ENCODE peak calls at places on chromosome 18, in four cellular contexts. One of them, this sample, is unnamed.

GRCh38 chr18:13390196-13390595 is 171.6 kb downstream of the LDLRAD4 start:
- DNase-seq in stimulated activated CD4-positive, alpha-beta T cell treated with anti-CD3 and anti-CD28 coated beads, Interleukin-12 subunit alpha, Interleukin-12 subunit beta, amount 100 ng/mL, for 48 hours: no peak
- DNase-seq in cardiac muscle cell: no peak
- DNase-seq in nephron progenitor cell: no peak
- DNase-seq in this sample: no peak

GRCh38 chr18:42644729-42645131 is 470.8 kb downstream of the RIT2 start:
- DNase-seq in stimulated activated CD4-positive, alpha-beta T cell treated with anti-CD3 and anti-CD28 coated beads, Interleukin-12 subunit alpha, Interleukin-12 subunit beta, amount 100 ng/mL, for 48 hours: no peak
- DNase-seq in cardiac muscle cell: no peak
- DNase-seq in nephron progenitor cell: no peak
- DNase-seq in this sample: no peak

GRCh38 chr18:48811401-48811800 is 139.4 kb downstream of the SMAD7 start:
- DNase-seq in stimulated activated CD4-positive, alpha-beta T cell treated with anti-CD3 and anti-CD28 coated beads, Interleukin-12 subunit alpha, Interleukin-12 subunit beta, amount 100 ng/mL, for 48 hours: no peak
- DNase-seq in cardiac muscle cell: no peak
- DNase-seq in nephron progenitor cell: no peak
- DNase-seq in this sample: no peak

GRCh38 chr18:9289698-9290097 is 44.9 kb upstream of the TWSG1 start:
- DNase-seq in stimulated activated CD4-positive, alpha-beta T cell treated with anti-CD3 and anti-CD28 coated beads, Interleukin-12 subunit alpha, Interleukin-12 subunit beta, amount 100 ng/mL, for 48 hours: no peak
- DNase-seq in cardiac muscle cell: no peak
- DNase-seq in nephron progenitor cell: no peak
- DNase-seq in this sample: no peak

GRCh38 chr18:57353940-57354461 is 1.6 kb downstream of the ST8SIA3 start:
- DNase-seq in stimulated activated CD4-positive, alpha-beta T cell treated with anti-CD3 and anti-CD28 coated beads, Interleukin-12 subunit alpha, Interleukin-12 subunit beta, amount 100 ng/mL, for 48 hours: no peak
- DNase-seq in cardiac muscle cell: peak
- DNase-seq in nephron progenitor cell: peak
- DNase-seq in this sample: no peak

GRCh38 chr18:25896178-25896780 is 194.1 kb downstream of the SS18 start:
- DNase-seq in stimulated activated CD4-positive, alpha-beta T cell treated with anti-CD3 and anti-CD28 coated beads, Interleukin-12 subunit alpha, Interleukin-12 subunit beta, amount 100 ng/mL, for 48 hours: peak
- DNase-seq in cardiac muscle cell: peak
- DNase-seq in nephron progenitor cell: peak
- DNase-seq in this sample: peak

GRCh38 chr18:50056185-50056584 is 138.8 kb downstream of the MYO5B start:
- DNase-seq in stimulated activated CD4-positive, alpha-beta T cell treated with anti-CD3 and anti-CD28 coated beads, Interleukin-12 subunit alpha, Interleukin-12 subunit beta, amount 100 ng/mL, for 48 hours: no peak
- DNase-seq in cardiac muscle cell: no peak
- DNase-seq in nephron progenitor cell: no peak
- DNase-seq in this sample: no peak

GRCh38 chr18:53698907-53699306 is 525.6 kb downstream of the MBD2 start:
- DNase-seq in stimulated activated CD4-positive, alpha-beta T cell treated with anti-CD3 and anti-CD28 coated beads, Interleukin-12 subunit alpha, Interleukin-12 subunit beta, amount 100 ng/mL, for 48 hours: no peak
- DNase-seq in cardiac muscle cell: peak
- DNase-seq in nephron progenitor cell: peak
- DNase-seq in this sample: peak

GRCh38 chr18:78728301-78729098 is 251.1 kb upstream of the SALL3 start:
- DNase-seq in stimulated activated CD4-positive, alpha-beta T cell treated with anti-CD3 and anti-CD28 coated beads, Interleukin-12 subunit alpha, Interleukin-12 subunit beta, amount 100 ng/mL, for 48 hours: no peak
- DNase-seq in cardiac muscle cell: no peak
- DNase-seq in nephron progenitor cell: no peak
- DNase-seq in this sample: no peak

GRCh38 chr18:7940976-7941375 is 373.9 kb downstream of the PTPRM start:
- DNase-seq in stimulated activated CD4-positive, alpha-beta T cell treated with anti-CD3 and anti-CD28 coated beads, Interleukin-12 subunit alpha, Interleukin-12 subunit beta, amount 100 ng/mL, for 48 hours: no peak
- DNase-seq in cardiac muscle cell: no peak
- DNase-seq in nephron progenitor cell: no peak
- DNase-seq in this sample: no peak

GRCh38 chr18:63261029-63261428 is 58.5 kb downstream of the BCL2 start:
- DNase-seq in stimulated activated CD4-positive, alpha-beta T cell treated with anti-CD3 and anti-CD28 coated beads, Interleukin-12 subunit alpha, Interleukin-12 subunit beta, amount 100 ng/mL, for 48 hours: no peak
- DNase-seq in cardiac muscle cell: no peak
- DNase-seq in nephron progenitor cell: no peak
- DNase-seq in this sample: no peak

GRCh38 chr18:26804474-26804873 is 61.0 kb downstream of the AQP4 start:
- DNase-seq in stimulated activated CD4-positive, alpha-beta T cell treated with anti-CD3 and anti-CD28 coated beads, Interleukin-12 subunit alpha, Interleukin-12 subunit beta, amount 100 ng/mL, for 48 hours: no peak
- DNase-seq in cardiac muscle cell: peak
- DNase-seq in nephron progenitor cell: peak
- DNase-seq in this sample: peak

GRCh38 chr18:10508546-10508945 is 17.3 kb upstream of the NAPG start:
- DNase-seq in stimulated activated CD4-positive, alpha-beta T cell treated with anti-CD3 and anti-CD28 coated beads, Interleukin-12 subunit alpha, Interleukin-12 subunit beta, amount 100 ng/mL, for 48 hours: no peak
- DNase-seq in cardiac muscle cell: no peak
- DNase-seq in nephron progenitor cell: no peak
- DNase-seq in this sample: no peak

GRCh38 chr18:26963292-26963691 is 97.8 kb upstream of the AQP4 start:
- DNase-seq in stimulated activated CD4-positive, alpha-beta T cell treated with anti-CD3 and anti-CD28 coated beads, Interleukin-12 subunit alpha, Interleukin-12 subunit beta, amount 100 ng/mL, for 48 hours: no peak
- DNase-seq in cardiac muscle cell: peak
- DNase-seq in nephron progenitor cell: no peak
- DNase-seq in this sample: no peak

GRCh38 chr18:43931439-43931838 is 654.1 kb upstream of the SYT4 start:
- DNase-seq in stimulated activated CD4-positive, alpha-beta T cell treated with anti-CD3 and anti-CD28 coated beads, Interleukin-12 subunit alpha, Interleukin-12 subunit beta, amount 100 ng/mL, for 48 hours: no peak
- DNase-seq in cardiac muscle cell: no peak
- DNase-seq in nephron progenitor cell: no peak
- DNase-seq in this sample: no peak

GRCh38 chr18:22399949-22400348 is 17.8 kb downstream of the CTAGE1 start:
- DNase-seq in stimulated activated CD4-positive, alpha-beta T cell treated with anti-CD3 and anti-CD28 coated beads, Interleukin-12 subunit alpha, Interleukin-12 subunit beta, amount 100 ng/mL, for 48 hours: no peak
- DNase-seq in cardiac muscle cell: no peak
- DNase-seq in nephron progenitor cell: no peak
- DNase-seq in this sample: no peak

GRCh38 chr18:26511339-26512071 is 36.8 kb downstream of the KCTD1 start:
- DNase-seq in stimulated activated CD4-positive, alpha-beta T cell treated with anti-CD3 and anti-CD28 coated beads, Interleukin-12 subunit alpha, Interleukin-12 subunit beta, amount 100 ng/mL, for 48 hours: no peak
- DNase-seq in cardiac muscle cell: peak
- DNase-seq in nephron progenitor cell: no peak
- DNase-seq in this sample: no peak

GRCh38 chr18:61833978-61834377 is 58.8 kb downstream of the RNF152 start:
- DNase-seq in stimulated activated CD4-positive, alpha-beta T cell treated with anti-CD3 and anti-CD28 coated beads, Interleukin-12 subunit alpha, Interleukin-12 subunit beta, amount 100 ng/mL, for 48 hours: no peak
- DNase-seq in cardiac muscle cell: no peak
- DNase-seq in nephron progenitor cell: no peak
- DNase-seq in this sample: no peak

GRCh38 chr18:3852321-3852720 is 402.3 kb downstream of the TGIF1 start:
- DNase-seq in stimulated activated CD4-positive, alpha-beta T cell treated with anti-CD3 and anti-CD28 coated beads, Interleukin-12 subunit alpha, Interleukin-12 subunit beta, amount 100 ng/mL, for 48 hours: no peak
- DNase-seq in cardiac muscle cell: no peak
- DNase-seq in nephron progenitor cell: no peak
- DNase-seq in this sample: no peak

GRCh38 chr18:3186678-3187658 is 32.8 kb downstream of the MYOM1 start:
- DNase-seq in stimulated activated CD4-positive, alpha-beta T cell treated with anti-CD3 and anti-CD28 coated beads, Interleukin-12 subunit alpha, Interleukin-12 subunit beta, amount 100 ng/mL, for 48 hours: no peak
- DNase-seq in cardiac muscle cell: peak
- DNase-seq in nephron progenitor cell: no peak
- DNase-seq in this sample: peak

GRCh38 chr18:76565238-76566173 is 70.5 kb upstream of the ZNF516 start:
- DNase-seq in stimulated activated CD4-positive, alpha-beta T cell treated with anti-CD3 and anti-CD28 coated beads, Interleukin-12 subunit alpha, Interleukin-12 subunit beta, amount 100 ng/mL, for 48 hours: no peak
- DNase-seq in cardiac muscle cell: peak
- DNase-seq in nephron progenitor cell: peak
- DNase-seq in this sample: peak

GRCh38 chr18:6109743-6110142 is 214.4 kb upstream of the TMEM200C start:
- DNase-seq in stimulated activated CD4-positive, alpha-beta T cell treated with anti-CD3 and anti-CD28 coated beads, Interleukin-12 subunit alpha, Interleukin-12 subunit beta, amount 100 ng/mL, for 48 hours: no peak
- DNase-seq in cardiac muscle cell: no peak
- DNase-seq in nephron progenitor cell: no peak
- DNase-seq in this sample: no peak

GRCh38 chr18:13120967-13121586 is 97.5 kb upstream of the LDLRAD4 start:
- DNase-seq in stimulated activated CD4-positive, alpha-beta T cell treated with anti-CD3 and anti-CD28 coated beads, Interleukin-12 subunit alpha, Interleukin-12 subunit beta, amount 100 ng/mL, for 48 hours: no peak
- DNase-seq in cardiac muscle cell: no peak
- DNase-seq in nephron progenitor cell: no peak
- DNase-seq in this sample: no peak

GRCh38 chr18:79380816-79381806 is 14.6 kb upstream of the NFATC1 start:
- DNase-seq in stimulated activated CD4-positive, alpha-beta T cell treated with anti-CD3 and anti-CD28 coated beads, Interleukin-12 subunit alpha, Interleukin-12 subunit beta, amount 100 ng/mL, for 48 hours: peak
- DNase-seq in cardiac muscle cell: peak
- DNase-seq in nephron progenitor cell: peak
- DNase-seq in this sample: peak

GRCh38 chr18:25230658-25231326 is 121.2 kb downstream of the ZNF521 start:
- DNase-seq in stimulated activated CD4-positive, alpha-beta T cell treated with anti-CD3 and anti-CD28 coated beads, Interleukin-12 subunit alpha, Interleukin-12 subunit beta, amount 100 ng/mL, for 48 hours: no peak
- DNase-seq in cardiac muscle cell: no peak
- DNase-seq in nephron progenitor cell: no peak
- DNase-seq in this sample: no peak

GRCh38 chr18:55503167-55503820 is 84.7 kb downstream of the TCF4 start:
- DNase-seq in stimulated activated CD4-positive, alpha-beta T cell treated with anti-CD3 and anti-CD28 coated beads, Interleukin-12 subunit alpha, Interleukin-12 subunit beta, amount 100 ng/mL, for 48 hours: no peak
- DNase-seq in cardiac muscle cell: no peak
- DNase-seq in nephron progenitor cell: no peak
- DNase-seq in this sample: no peak

GRCh38 chr18:25533088-25533676 is 181.2 kb upstream of the ZNF521 start:
- DNase-seq in stimulated activated CD4-positive, alpha-beta T cell treated with anti-CD3 and anti-CD28 coated beads, Interleukin-12 subunit alpha, Interleukin-12 subunit beta, amount 100 ng/mL, for 48 hours: no peak
- DNase-seq in cardiac muscle cell: no peak
- DNase-seq in nephron progenitor cell: no peak
- DNase-seq in this sample: no peak

GRCh38 chr18:10038268-10038667 is 124.5 kb downstream of the VAPA start:
- DNase-seq in stimulated activated CD4-positive, alpha-beta T cell treated with anti-CD3 and anti-CD28 coated beads, Interleukin-12 subunit alpha, Interleukin-12 subunit beta, amount 100 ng/mL, for 48 hours: no peak
- DNase-seq in cardiac muscle cell: no peak
- DNase-seq in nephron progenitor cell: no peak
- DNase-seq in this sample: no peak

GRCh38 chr18:58402247-58402646 is 226.6 kb downstream of the ALPK2 start:
- DNase-seq in stimulated activated CD4-positive, alpha-beta T cell treated with anti-CD3 and anti-CD28 coated beads, Interleukin-12 subunit alpha, Interleukin-12 subunit beta, amount 100 ng/mL, for 48 hours: no peak
- DNase-seq in cardiac muscle cell: peak
- DNase-seq in nephron progenitor cell: no peak
- DNase-seq in this sample: no peak

GRCh38 chr18:49899647-49900330 is 86.5 kb upstream of the ACAA2 start:
- DNase-seq in stimulated activated CD4-positive, alpha-beta T cell treated with anti-CD3 and anti-CD28 coated beads, Interleukin-12 subunit alpha, Interleukin-12 subunit beta, amount 100 ng/mL, for 48 hours: no peak
- DNase-seq in cardiac muscle cell: no peak
- DNase-seq in nephron progenitor cell: no peak
- DNase-seq in this sample: no peak

GRCh38 chr18:22188551-22189267 is 19.3 kb downstream of the GATA6 start:
- DNase-seq in stimulated activated CD4-positive, alpha-beta T cell treated with anti-CD3 and anti-CD28 coated beads, Interleukin-12 subunit alpha, Interleukin-12 subunit beta, amount 100 ng/mL, for 48 hours: no peak
- DNase-seq in cardiac muscle cell: no peak
- DNase-seq in nephron progenitor cell: no peak
- DNase-seq in this sample: no peak

GRCh38 chr18:3453540-3454364 is 3.8 kb downstream of the TGIF1 start:
- DNase-seq in stimulated activated CD4-positive, alpha-beta T cell treated with anti-CD3 and anti-CD28 coated beads, Interleukin-12 subunit alpha, Interleukin-12 subunit beta, amount 100 ng/mL, for 48 hours: no peak
- DNase-seq in cardiac muscle cell: peak
- DNase-seq in nephron progenitor cell: peak
- DNase-seq in this sample: peak

GRCh38 chr18:79006106-79006795 is 26.6 kb downstream of the SALL3 start:
- DNase-seq in stimulated activated CD4-positive, alpha-beta T cell treated with anti-CD3 and anti-CD28 coated beads, Interleukin-12 subunit alpha, Interleukin-12 subunit beta, amount 100 ng/mL, for 48 hours: no peak
- DNase-seq in cardiac muscle cell: no peak
- DNase-seq in nephron progenitor cell: no peak
- DNase-seq in this sample: no peak

GRCh38 chr18:8538935-8539334 is 70.3 kb upstream of the RAB12 start:
- DNase-seq in stimulated activated CD4-positive, alpha-beta T cell treated with anti-CD3 and anti-CD28 coated beads, Interleukin-12 subunit alpha, Interleukin-12 subunit beta, amount 100 ng/mL, for 48 hours: no peak
- DNase-seq in cardiac muscle cell: no peak
- DNase-seq in nephron progenitor cell: no peak
- DNase-seq in this sample: no peak

This sample was measured in HuH-7.